ENCODE peak calls at places on chromosomes 3 and 15, in seven cellular contexts. One of them, this sample, is unnamed.

GRCh38 chr15:66698318-66698961 is 3.6 kb upstream of the SMAD6 start:
- DNase-seq in testis: peak; percentile 78
- DNase-seq in stomach: peak; percentile 77
- DNase-seq in IMR-90: peak; percentile 56
- DNase-seq in body of pancreas: peak; percentile 65
- DNase-seq in transverse colon: peak; percentile 76
- DNase-seq in heart left ventricle: peak; percentile 76
- DNase-seq in this sample: peak; percentile 69

GRCh38 chr3:197186887-197187588 is 111.4 kb downstream of the DLG1 start:
- DNase-seq in testis: no peak
- DNase-seq in stomach: no peak
- DNase-seq in IMR-90: peak; percentile 66
- DNase-seq in body of pancreas: peak; percentile 20
- DNase-seq in transverse colon: no peak
- DNase-seq in heart left ventricle: no peak
- DNase-seq in this sample: peak; percentile 16

GRCh38 chr3:48819234-48820221 is 28.1 kb downstream of the PRKAR2A start:
- DNase-seq in testis: no peak
- DNase-seq in stomach: no peak
- DNase-seq in IMR-90: no peak
- DNase-seq in body of pancreas: no peak
- DNase-seq in transverse colon: no peak
- DNase-seq in heart left ventricle: no peak
- DNase-seq in this sample: no peak

GRCh38 chr3:129469026-129469425 is 29.0 kb downstream of the IFT122 start:
- DNase-seq in testis: peak; percentile 29
- DNase-seq in stomach: peak; percentile 41
- DNase-seq in IMR-90: no peak
- DNase-seq in body of pancreas: no peak
- DNase-seq in transverse colon: peak; percentile 35
- DNase-seq in heart left ventricle: no peak
- DNase-seq in this sample: no peak

GRCh38 chr15:92205255-92205739 is 188.4 kb upstream of the ST8SIA2 start:
- DNase-seq in testis: no peak
- DNase-seq in stomach: no peak
- DNase-seq in IMR-90: no peak
- DNase-seq in body of pancreas: no peak
- DNase-seq in transverse colon: peak; percentile 14
- DNase-seq in heart left ventricle: peak; percentile 34
- DNase-seq in this sample: peak; percentile 43

GRCh38 chr3:52498134-52499054 is 3.3 kb downstream of the STAB1 start:
- DNase-seq in testis: peak; percentile 41
- DNase-seq in stomach: no peak
- DNase-seq in IMR-90: peak; percentile 53
- DNase-seq in body of pancreas: no peak
- DNase-seq in transverse colon: peak; percentile 41
- DNase-seq in heart left ventricle: peak; percentile 77
- DNase-seq in this sample: no peak

GRCh38 chr3:35633332-35634124 is 5.8 kb upstream of the ARPP21 start:
- DNase-seq in testis: no peak
- DNase-seq in stomach: no peak
- DNase-seq in IMR-90: no peak
- DNase-seq in body of pancreas: no peak
- DNase-seq in transverse colon: no peak
- DNase-seq in heart left ventricle: no peak
- DNase-seq in this sample: no peak

GRCh38 chr15:29090617-29091466 is 178.8 kb downstream of the NSMCE3 start:
- DNase-seq in testis: peak; percentile 36
- DNase-seq in stomach: no peak
- DNase-seq in IMR-90: peak; percentile 11
- DNase-seq in body of pancreas: no peak
- DNase-seq in transverse colon: no peak
- DNase-seq in heart left ventricle: no peak
- DNase-seq in this sample: peak; percentile 8

GRCh38 chr3:196528639-196529233 is 13.6 kb upstream of the SMCO1 start:
- DNase-seq in testis: peak; percentile 84
- DNase-seq in stomach: peak; percentile 68
- DNase-seq in IMR-90: peak; percentile 26
- DNase-seq in body of pancreas: peak; percentile 26
- DNase-seq in transverse colon: peak; percentile 79
- DNase-seq in heart left ventricle: peak; percentile 78
- DNase-seq in this sample: peak; percentile 26

GRCh38 chr3:157232146-157232545 is 72.2 kb upstream of the CCNL1 start:
- DNase-seq in testis: no peak
- DNase-seq in stomach: no peak
- DNase-seq in IMR-90: no peak
- DNase-seq in body of pancreas: no peak
- DNase-seq in transverse colon: no peak
- DNase-seq in heart left ventricle: no peak
- DNase-seq in this sample: no peak

GRCh38 chr3:69941439-69942176 is 57.9 kb upstream of the SAMMSON start:
- DNase-seq in testis: no peak
- DNase-seq in stomach: no peak
- DNase-seq in IMR-90: peak; percentile 82
- DNase-seq in body of pancreas: no peak
- DNase-seq in transverse colon: no peak
- DNase-seq in heart left ventricle: no peak
- DNase-seq in this sample: no peak

GRCh38 chr15:57205999-57206398 is 170.3 kb upstream of the CGNL1 start:
- DNase-seq in testis: no peak
- DNase-seq in stomach: no peak
- DNase-seq in IMR-90: no peak
- DNase-seq in body of pancreas: no peak
- DNase-seq in transverse colon: peak; percentile 86
- DNase-seq in heart left ventricle: no peak
- DNase-seq in this sample: no peak

GRCh38 chr3:175818811-175819464 is 959.8 kb downstream of the NAALADL2 start:
- DNase-seq in testis: no peak
- DNase-seq in stomach: no peak
- DNase-seq in IMR-90: no peak
- DNase-seq in body of pancreas: no peak
- DNase-seq in transverse colon: no peak
- DNase-seq in heart left ventricle: no peak
- DNase-seq in this sample: no peak

GRCh38 chr3:142705256-142705655 is 18.6 kb upstream of the TRPC1 start:
- DNase-seq in testis: no peak
- DNase-seq in stomach: no peak
- DNase-seq in IMR-90: no peak
- DNase-seq in body of pancreas: no peak
- DNase-seq in transverse colon: no peak
- DNase-seq in heart left ventricle: no peak
- DNase-seq in this sample: no peak

GRCh38 chr15:22780267-22780666 is 6.2 kb upstream of the NIPA1 start:
- DNase-seq in testis: no peak
- DNase-seq in stomach: no peak
- DNase-seq in IMR-90: no peak
- DNase-seq in body of pancreas: no peak
- DNase-seq in transverse colon: no peak
- DNase-seq in heart left ventricle: no peak
- DNase-seq in this sample: no peak

GRCh38 chr3:27675287-27675686 is 46.8 kb downstream of the EOMES start:
- DNase-seq in testis: no peak
- DNase-seq in stomach: no peak
- DNase-seq in IMR-90: peak; percentile 47
- DNase-seq in body of pancreas: no peak
- DNase-seq in transverse colon: no peak
- DNase-seq in heart left ventricle: no peak
- DNase-seq in this sample: no peak

GRCh38 chr15:96369825-96370621 is 39.5 kb downstream of the NR2F2 start:
- DNase-seq in testis: no peak
- DNase-seq in stomach: no peak
- DNase-seq in IMR-90: no peak
- DNase-seq in body of pancreas: no peak
- DNase-seq in transverse colon: no peak
- DNase-seq in heart left ventricle: no peak
- DNase-seq in this sample: no peak

DNA sequence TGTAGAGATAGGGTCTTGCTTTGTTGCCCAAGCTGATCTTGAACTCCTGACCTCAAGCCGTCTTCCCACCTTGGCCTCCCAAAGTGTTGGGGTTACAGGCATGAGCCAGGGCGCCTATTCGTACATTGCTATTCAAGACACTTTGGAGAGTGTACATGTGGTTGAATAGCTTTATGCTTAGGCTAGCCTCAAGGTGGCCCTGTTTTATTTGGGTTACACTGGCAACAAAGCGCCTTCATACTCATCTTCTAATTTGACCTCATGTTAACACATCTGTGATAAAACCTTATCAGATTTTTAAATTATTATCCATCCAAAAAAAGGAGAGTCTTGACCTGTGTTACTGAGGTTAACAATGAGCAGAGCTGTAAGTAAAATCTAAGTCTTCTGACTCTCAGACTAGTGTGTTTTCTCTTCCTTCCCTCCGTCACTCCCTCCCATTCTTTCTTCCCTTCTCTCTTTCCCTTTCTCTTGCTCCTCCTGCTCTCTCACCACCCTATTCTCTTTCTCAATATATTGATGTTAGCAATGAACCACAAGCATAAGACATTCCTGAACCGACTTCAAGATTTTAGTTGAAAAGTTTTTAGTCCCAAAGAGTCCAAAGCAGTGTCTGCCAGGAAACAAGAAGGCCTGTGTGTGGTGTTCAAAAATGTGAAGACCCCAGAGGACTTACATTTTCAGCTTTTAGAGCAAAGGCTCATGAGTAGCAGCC is 603.7 kb upstream of the CFAP20DC start:
- DNase-seq in testis: no peak
- DNase-seq in stomach: no peak
- DNase-seq in IMR-90: no peak
- DNase-seq in body of pancreas: no peak
- DNase-seq in transverse colon: no peak
- DNase-seq in heart left ventricle: no peak
- DNase-seq in this sample: no peak
- TF ChIP-seq CTCF in testis: no peak
- TF ChIP-seq CTCF in stomach: no peak
- TF ChIP-seq CTCF in IMR-90: no peak
- TF ChIP-seq CTCF in body of pancreas: no peak
- TF ChIP-seq CTCF in transverse colon: no peak
- TF ChIP-seq CTCF in heart left ventricle: no peak
- TF ChIP-seq CTCF in this sample: no peak

GRCh38 chr3:115217678-115218451 is 70.8 kb upstream of the ZBTB20 start:
- DNase-seq in testis: peak; percentile 41
- DNase-seq in stomach: no peak
- DNase-seq in IMR-90: peak; percentile 71
- DNase-seq in body of pancreas: no peak
- DNase-seq in transverse colon: peak; percentile 52
- DNase-seq in heart left ventricle: no peak
- DNase-seq in this sample: no peak

GRCh38 chr3:115211810-115212492 is 64.9 kb upstream of the ZBTB20 start:
- DNase-seq in testis: no peak
- DNase-seq in stomach: no peak
- DNase-seq in IMR-90: no peak
- DNase-seq in body of pancreas: no peak
- DNase-seq in transverse colon: no peak
- DNase-seq in heart left ventricle: no peak
- DNase-seq in this sample: no peak

GRCh38 chr3:115208066-115208750 is 61.1 kb upstream of the ZBTB20 start:
- DNase-seq in testis: no peak
- DNase-seq in stomach: no peak
- DNase-seq in IMR-90: no peak
- DNase-seq in body of pancreas: no peak
- DNase-seq in transverse colon: peak; percentile 7
- DNase-seq in heart left ventricle: no peak
- DNase-seq in this sample: no peak

GRCh38 chr3:115217292-115217677 is 70.2 kb upstream of the ZBTB20 start:
- DNase-seq in testis: no peak
- DNase-seq in stomach: no peak
- DNase-seq in IMR-90: no peak
- DNase-seq in body of pancreas: no peak
- DNase-seq in transverse colon: no peak
- DNase-seq in heart left ventricle: no peak
- DNase-seq in this sample: no peak

DNA sequence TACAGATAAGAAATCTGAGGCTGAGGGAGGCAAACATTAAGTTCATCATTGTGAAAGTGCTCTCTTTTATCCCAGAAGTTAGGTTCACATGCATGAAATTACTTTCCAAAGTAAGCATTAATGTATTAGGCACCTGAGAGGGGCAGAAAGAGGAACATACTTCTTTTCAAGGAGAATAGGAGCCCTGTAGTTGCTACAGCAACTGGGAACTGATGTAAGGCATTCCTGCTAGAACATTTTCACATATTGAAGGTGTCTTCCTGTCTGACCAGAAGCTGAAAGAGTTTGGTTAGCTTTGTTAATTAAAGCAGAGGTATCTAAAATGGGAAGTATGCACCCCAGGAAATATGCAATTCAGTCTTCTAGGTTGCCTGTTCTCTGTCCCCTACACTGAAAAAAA is 65.5 kb upstream of the ZBTB20 start:
- DNase-seq in testis: no peak
- DNase-seq in stomach: no peak
- DNase-seq in IMR-90: no peak
- DNase-seq in body of pancreas: no peak
- DNase-seq in transverse colon: no peak
- DNase-seq in heart left ventricle: no peak
- DNase-seq in this sample: no peak
- TF ChIP-seq POLR2A in testis: no peak
- TF ChIP-seq POLR2A in stomach: no peak
- TF ChIP-seq POLR2A in IMR-90: no peak
- TF ChIP-seq POLR2A in body of pancreas: no peak
- TF ChIP-seq POLR2A in transverse colon: no peak
- TF ChIP-seq POLR2A in heart left ventricle: no peak
- TF ChIP-seq POLR2A in this sample: no peak

GRCh38 chr15:39365873-39366272 is 215.0 kb upstream of the THBS1 start:
- DNase-seq in testis: no peak
- DNase-seq in stomach: no peak
- DNase-seq in IMR-90: no peak
- DNase-seq in body of pancreas: no peak
- DNase-seq in transverse colon: no peak
- DNase-seq in heart left ventricle: no peak
- DNase-seq in this sample: no peak
- H3K4me1 ChIP-seq in testis: no peaks in the 10 kb centered on the region
- H3K4me1 ChIP-seq in stomach: no peaks in the 10 kb centered on the region
- H3K4me1 ChIP-seq in IMR-90: peaks cover 10% of the 10 kb centered on the region
- H3K4me1 ChIP-seq in body of pancreas: no peaks in the 10 kb centered on the region
- H3K4me1 ChIP-seq in transverse colon: no peaks in the 10 kb centered on the region
- H3K4me1 ChIP-seq in heart left ventricle: peaks cover 7% of the 10 kb centered on the region
- H3K4me1 ChIP-seq in this sample: no peaks in the 10 kb centered on the region

GRCh38 chr3:159266779-159267178 is 464.9 kb downstream of the MFSD1 start:
- DNase-seq in testis: peak; percentile 38
- DNase-seq in stomach: no peak
- DNase-seq in IMR-90: peak; percentile 6
- DNase-seq in body of pancreas: no peak
- DNase-seq in transverse colon: no peak
- DNase-seq in heart left ventricle: no peak
- DNase-seq in this sample: no peak
- TF ChIP-seq CTCF in testis: no peak
- TF ChIP-seq CTCF in stomach: no peak
- TF ChIP-seq CTCF in IMR-90: peak; percentile 43
- TF ChIP-seq CTCF in body of pancreas: no peak
- TF ChIP-seq CTCF in transverse colon: no peak
- TF ChIP-seq CTCF in heart left ventricle: peak; percentile 38
- TF ChIP-seq CTCF in this sample: no peak